ENCODE peak calls at places on chromosomes 11 and 22, in six cellular contexts. A, U, F, S, C and I are unnamed samples.

GRCh38 chr11:66371627-66372415 is at the start of gene SLC29A2:
- DNase-seq in A (peak; percentile 82), U (no peak), F (peak; percentile 97), S (no peak), C (peak; percentile 85), I (no peak)

GRCh38 chr22:20918663-20919220 is 1.5 kb downstream of the CRKL start:
- DNase-seq in A (no peak), U (no peak), F (peak; percentile 14), S (peak; percentile 20), C (peak; percentile 17), I (no peak)

GRCh38 chr11:15471709-15472404 is 357.1 kb downstream of the INSC start:
- DNase-seq in A (no peak), U (no peak), F (no peak), S (no peak), C (no peak), I (no peak)

GRCh38 chr11:2901196-2901796 is 15.7 kb upstream of the CDKN1C start:
- DNase-seq in A (no peak), U (no peak), F (no peak), S (no peak), C (no peak), I (no peak)

GRCh38 chr11:22491826-22492225 is 133.8 kb downstream of the FANCF start:
- DNase-seq in A (no peak), U (peak; percentile 81), F (peak; percentile 56), S (no peak), C (no peak), I (no peak)

GRCh38 chr11:119907122-119907933 is 178.3 kb upstream of the NECTIN1 start:
- DNase-seq in A (no peak), U (no peak), F (no peak), S (no peak), C (no peak), I (no peak)

GRCh38 chr11:33399421-33399820 is 142.2 kb downstream of the HIPK3 start:
- DNase-seq in A (no peak), U (no peak), F (no peak), S (no peak), C (no peak), I (no peak)

GRCh38 chr11:22304337-22304961 is 33.7 kb upstream of the SLC17A6 start:
- DNase-seq in A (peak; percentile 18), U (peak; percentile 21), F (peak; percentile 55), S (peak; percentile 12), C (no peak), I (peak; percentile 56)

GRCh38 chr11:62508336-62509058 is 38.1 kb downstream of the AHNAK start:
- DNase-seq in A (peak; percentile 39), U (peak; percentile 59), F (peak; percentile 87), S (peak; percentile 88), C (no peak), I (peak; percentile 38)

GRCh38 chr11:114883472-114883871 is 205.1 kb downstream of the NXPE2 start:
- DNase-seq in A (no peak), U (peak; percentile 9), F (no peak), S (no peak), C (no peak), I (no peak)

GRCh38 chr22:23419151-23419550 is 160.9 kb downstream of the IGLL1 start:
- DNase-seq in A (no peak), U (no peak), F (no peak), S (no peak), C (no peak), I (no peak)

DNA sequence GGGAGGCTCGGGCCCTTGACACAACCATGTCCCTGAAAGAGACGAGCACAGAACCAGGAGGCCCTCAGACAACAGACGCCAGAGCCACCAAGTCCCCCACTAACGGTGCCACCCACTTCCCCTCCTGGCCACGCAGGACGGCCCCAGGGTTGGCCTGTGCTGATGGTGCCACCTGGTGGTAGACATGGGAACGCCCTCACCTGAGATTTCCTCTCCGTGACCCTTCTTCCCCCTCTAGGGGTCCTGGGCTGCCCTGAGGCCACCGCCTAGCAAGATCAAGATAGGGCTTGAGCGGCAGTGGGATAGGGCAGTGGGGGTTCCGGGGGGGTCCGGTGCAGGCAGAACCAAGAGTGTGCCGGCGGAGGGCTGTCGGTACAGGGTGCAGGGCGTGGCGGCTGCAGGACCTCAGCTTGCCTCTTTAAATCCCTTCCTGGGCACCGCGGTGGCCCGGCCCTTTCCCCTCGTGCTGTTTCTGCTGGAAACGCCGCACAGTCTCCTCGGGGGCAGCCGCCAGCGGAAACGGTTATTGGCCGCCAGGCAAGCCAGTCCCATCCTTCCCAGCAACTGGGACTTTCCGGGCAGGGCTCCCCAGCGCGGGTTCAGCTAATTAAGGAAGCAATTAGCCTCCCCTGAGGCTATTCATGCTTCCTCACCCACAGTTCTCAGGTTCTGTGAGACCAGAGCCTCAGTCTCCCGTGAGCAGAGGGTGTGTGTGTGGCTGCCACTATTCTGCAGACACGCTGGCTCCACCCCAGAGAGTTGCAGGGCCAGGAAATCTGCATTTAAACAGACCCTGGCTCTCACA is 5.5 kb upstream of the NFAM1 start:
- DNase-seq in A (peak; percentile 51), U (peak; percentile 17), F (peak; percentile 88), S (peak; percentile 41), C (peak; percentile 81), I (peak; percentile 65)
- TF ChIP-seq CTCF in A (peak; percentile 99), U (peak; percentile 97), F (peak; percentile 100), S (peak; percentile 99), C (peak; percentile 98), I (peak; percentile 97)

GRCh38 chr11:12159351-12160099 is 49.1 kb downstream of the MICAL2 start:
- DNase-seq in A (no peak), U (peak; percentile 94), F (no peak), S (no peak), C (no peak), I (no peak)
- H3K9ac ChIP-seq in A (peak overlapping the region; percentile 29), U (peak overlapping the region; percentile 41), F (no peak overlapping the region), S (no peak overlapping the region), C (no peak overlapping the region), I (no peak overlapping the region)

GRCh38 chr11:108959124-108959761 is 294.4 kb downstream of the DDX10 start:
- DNase-seq in A (no peak), U (peak; percentile 41), F (no peak), S (no peak), C (no peak), I (no peak)

GRCh38 chr11:108960498-108960897 is 295.6 kb downstream of the DDX10 start:
- DNase-seq in A (no peak), U (no peak), F (peak; percentile 43), S (no peak), C (no peak), I (no peak)

GRCh38 chr11:108961095-108961494 is 296.2 kb downstream of the DDX10 start:
- DNase-seq in A (no peak), U (no peak), F (no peak), S (no peak), C (peak; percentile 30), I (no peak)

GRCh38 chr11:108959874-108960273 is 295.0 kb downstream of the DDX10 start:
- DNase-seq in A (no peak), U (no peak), F (no peak), S (no peak), C (no peak), I (no peak)

DNA sequence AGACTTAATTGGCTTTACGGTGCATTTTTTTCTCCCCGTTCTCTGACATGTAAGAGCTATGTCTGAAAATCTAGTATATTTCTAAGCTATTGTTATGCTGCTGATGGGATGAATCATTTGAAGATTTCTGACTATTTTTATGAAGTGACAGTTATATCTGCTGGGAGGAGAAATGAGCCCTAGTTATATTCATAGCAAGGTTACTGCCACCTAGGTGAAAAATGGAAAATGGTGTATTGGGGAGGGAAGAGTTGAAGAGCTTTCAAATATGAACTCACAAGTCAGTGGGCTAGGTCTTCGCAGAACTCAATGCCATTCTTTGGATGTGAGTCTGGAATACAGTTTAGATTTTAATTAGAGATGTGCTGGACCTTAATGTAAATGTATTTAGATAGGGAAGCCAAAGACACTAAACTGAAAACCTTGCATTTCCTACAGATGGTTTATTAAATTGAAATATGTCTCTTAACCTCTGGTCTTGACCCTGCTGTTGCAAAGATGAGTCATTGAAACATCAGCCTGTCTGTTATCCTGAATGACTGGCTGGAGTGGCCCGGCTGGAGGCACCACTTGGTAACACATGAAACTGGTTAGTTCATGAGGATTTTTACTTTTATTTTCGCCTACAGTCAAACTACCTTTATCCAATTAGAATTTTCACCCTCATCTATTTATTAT is 293.7 kb downstream of the DDX10 start:
- DNase-seq in A (no peak), U (peak; percentile 74), F (no peak), S (no peak), C (no peak), I (peak; percentile 88)
- H2AFZ ChIP-seq in A (no peak overlapping the region), U (no peak overlapping the region), F (no peak overlapping the region), S (no peak overlapping the region), C (no peak overlapping the region), I (peak overlapping the region; percentile 77)

DNA sequence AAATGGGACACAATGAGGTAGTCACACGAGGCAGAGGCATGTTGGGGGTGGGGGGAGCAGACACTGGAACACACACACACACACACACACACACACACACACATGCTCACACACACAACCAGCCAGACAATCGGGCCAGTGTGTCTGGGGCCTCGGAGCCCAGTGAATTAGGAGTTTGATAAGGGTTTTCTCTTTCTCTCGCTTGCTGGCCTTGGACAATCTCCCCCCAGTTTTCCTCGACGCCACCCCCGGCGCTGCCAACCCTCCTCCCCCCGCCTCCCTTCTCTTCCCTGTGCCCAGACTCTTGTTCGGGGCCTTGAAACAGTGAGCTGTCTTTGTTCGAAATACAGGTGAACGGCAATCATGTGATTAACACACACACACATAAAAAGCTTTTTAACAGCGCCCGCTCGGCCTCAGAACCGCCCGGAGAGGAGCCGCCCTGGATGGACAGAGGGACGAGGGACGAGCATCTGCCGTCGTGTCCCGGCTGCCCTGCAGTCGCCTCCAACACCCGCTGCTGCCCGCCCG is 1.5 kb upstream of the SOX10 start:
- DNase-seq in A (no peak), U (no peak), F (no peak), S (no peak), C (no peak), I (no peak)
- TF ChIP-seq CTCF in A (no peak), U (no peak), F (no peak), S (no peak), C (no peak), I (no peak)

DNA sequence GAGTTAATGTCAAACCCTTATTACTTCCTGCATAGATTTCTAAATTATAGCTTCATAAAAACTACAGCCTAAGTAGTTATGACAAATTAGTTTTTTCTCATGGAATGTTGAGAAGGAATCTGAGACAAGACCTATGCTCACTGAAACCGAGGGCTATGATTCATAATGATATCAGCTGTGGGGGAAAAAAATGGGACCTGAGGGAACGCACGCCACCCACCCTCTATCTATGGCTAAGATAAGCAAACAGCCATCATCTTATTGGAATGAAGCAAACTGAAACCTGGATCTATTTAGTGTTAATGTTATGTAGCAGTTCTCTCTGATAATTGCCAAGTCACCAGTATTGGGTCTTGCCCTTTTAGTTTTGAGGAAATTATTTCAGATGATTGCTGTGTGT is 906.9 kb upstream of the RAG2 start:
- DNase-seq in A (no peak), U (peak; percentile 97), F (no peak), S (no peak), C (no peak), I (no peak)
- H3K9ac ChIP-seq in A (no peak overlapping the region), U (no peak overlapping the region), F (no peak overlapping the region), S (no peak overlapping the region), C (no peak overlapping the region), I (peak overlapping the region; percentile 43)

DNA sequence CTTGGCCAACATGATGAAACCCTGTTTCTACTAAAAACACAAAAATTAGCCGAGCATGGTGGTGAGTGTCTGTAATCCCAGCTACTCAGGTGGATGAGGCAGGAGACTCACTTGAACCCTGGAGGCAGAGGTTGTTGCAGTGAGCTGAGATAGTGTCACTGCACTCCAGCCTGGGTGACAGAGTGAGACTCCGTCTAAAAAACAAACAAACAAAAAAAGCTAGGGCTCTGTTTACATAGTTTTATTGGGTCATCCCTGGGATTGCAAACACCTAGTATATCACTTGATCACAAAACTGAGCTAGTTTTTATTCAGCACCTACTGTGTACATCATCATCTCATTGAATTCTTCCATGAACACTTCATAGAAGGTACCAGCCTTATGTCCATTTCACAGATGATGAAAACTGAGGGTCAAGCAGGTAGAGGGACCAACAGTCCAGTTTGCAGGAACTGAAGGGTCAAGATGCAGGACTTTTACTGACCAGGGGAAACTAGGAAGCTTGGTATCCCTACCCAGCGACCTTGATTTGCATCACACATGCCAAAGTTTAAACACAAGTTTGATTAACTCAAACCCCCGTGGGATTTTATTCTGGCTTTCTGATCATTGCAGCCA is 9.2 kb upstream of the MRTFA start:
- DNase-seq in A (no peak), U (no peak), F (no peak), S (no peak), C (no peak), I (no peak)
- H2AFZ ChIP-seq in A (peak overlapping the region; percentile 70), U (peak overlapping the region; percentile 28), F (peak overlapping the region; percentile 23), S (no peak overlapping the region), C (peak overlapping the region; percentile 67), I (peak overlapping the region; percentile 85)